ENCODE peak calls at places on chromosomes 11 and 22, in four cellular contexts. W is K562, N is GM12878, A is HepG2. U is an unnamed sample.

GRCh38 chr11:17642370-17642769 is 77.0 kb upstream of the MYOD1 start:
- DNase-seq in A (no peak), W (no peak), N (no peak), U (peak; percentile 11)

GRCh38 chr11:126210871-126211235 is 597 bp downstream of the RPUSD4 start:
- DNase-seq in N (no peak), A (no peak), W (no peak), U (peak; percentile 24)

GRCh38 chr11:45530111-45530510 is 135.3 kb downstream of the CHST1 start:
- DNase-seq in N (no peak), W (no peak), A (no peak), U (no peak)

GRCh38 chr22:39666495-39666894 is 95.9 kb downstream of the CACNA1I start:
- DNase-seq in N (no peak), W (no peak), A (no peak), U (no peak)

GRCh38 chr11:64100345-64100744 is 64.6 kb downstream of the FLRT1 start:
- DNase-seq in N (no peak), W (peak; percentile 67), A (no peak), U (no peak)

GRCh38 chr11:6481924-6482275 is 599 bp downstream of the TIMM10B start:
- DNase-seq in W (no peak), A (no peak), N (no peak), U (no peak)

GRCh38 chr11:63769044-63769718 is 606 bp upstream of the ZFTA start:
- DNase-seq in N (no peak), W (peak; percentile 87), A (no peak), U (peak; percentile 83)

GRCh38 chr11:14974723-14975587 is 2.8 kb upstream of the CALCA start:
- DNase-seq in N (no peak), W (peak; percentile 41), A (peak; percentile 16), U (peak; percentile 65)

GRCh38 chr11:104764718-104765045 is 133.6 kb downstream of the CASP12 start:
- DNase-seq in A (no peak), W (no peak), N (no peak), U (no peak)
- TF ChIP-seq NFIC in A (no peak), W (no peak), N (no peak), U (no peak)

GRCh38 chr22:46985507-46985882 is 223.0 kb downstream of the TBC1D22A start:
- DNase-seq in A (no peak), W (no peak), N (no peak), U (no peak)
- TF ChIP-seq NFIC in A (no peak), W (no peak), N (no peak), U (no peak)

GRCh38 chr11:4022669-4023068 is 71.9 kb upstream of the RRM1 start:
- DNase-seq in A (no peak), N (no peak), W (no peak), U (no peak)
- TF ChIP-seq NFIC in A (no peak), N (no peak), W (no peak), U (no peak)

DNA sequence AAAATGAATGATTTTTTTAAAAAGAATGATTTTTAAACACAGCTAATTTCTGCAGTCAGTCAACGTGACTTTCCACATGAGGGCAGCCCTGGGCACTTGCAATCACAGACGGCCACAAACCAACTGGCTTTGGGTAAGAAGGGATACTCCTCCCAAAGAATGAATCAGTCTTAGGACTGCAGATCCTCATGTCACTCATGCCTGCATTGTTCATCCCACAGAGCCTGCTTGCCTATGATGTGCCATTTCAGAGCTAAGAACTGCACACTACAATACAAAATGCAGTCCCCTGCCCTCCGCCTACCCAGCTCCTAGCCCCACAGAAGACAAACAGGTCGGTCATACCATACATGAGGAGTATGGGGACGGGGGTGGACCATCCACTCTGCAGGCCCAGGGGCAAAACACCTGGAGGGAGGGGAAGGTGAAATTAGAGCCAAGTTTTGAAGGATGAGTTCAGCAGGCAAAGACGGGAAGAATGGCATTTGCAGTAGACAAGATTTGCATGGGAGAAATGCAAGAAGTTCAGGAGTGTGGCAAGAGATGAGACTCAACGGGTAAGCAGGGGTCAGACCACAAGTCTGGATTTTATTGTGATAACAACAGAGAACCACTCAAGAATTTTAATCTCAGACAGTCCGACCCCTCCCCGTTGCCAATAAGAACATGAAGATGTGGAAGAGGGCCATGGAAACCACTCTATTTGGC is 24.7 kb downstream of the PACSIN2 start:
- DNase-seq in W (no peak), N (no peak), A (peak; percentile 45), U (no peak)
- TF ChIP-seq NFIC in W (no peak), N (no peak), A (no peak), U (no peak)

DNA sequence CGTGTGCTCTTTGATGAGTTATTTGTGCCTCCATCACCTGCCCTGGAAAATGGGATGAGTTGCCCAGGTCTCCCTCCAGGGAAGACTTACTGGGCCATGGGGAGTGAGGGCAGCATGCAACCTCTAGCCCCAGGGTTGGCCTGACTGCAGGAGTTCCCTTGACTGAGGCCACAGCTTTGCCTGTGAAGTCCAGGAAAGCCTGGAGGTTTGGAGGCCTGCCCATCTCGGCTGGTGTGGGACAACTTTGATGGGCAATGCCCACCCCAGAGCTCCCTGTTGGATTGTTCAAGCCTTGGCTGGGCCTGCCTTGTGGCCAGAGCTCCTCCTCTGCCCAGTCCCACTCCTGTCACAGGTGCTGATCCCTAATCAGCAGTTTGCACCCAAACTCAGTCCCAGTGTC is 266.1 kb upstream of the B3GAT1 start:
- DNase-seq in N (no peak), A (no peak), W (no peak), U (no peak)
- TF ChIP-seq NFIC in N (no peak), A (no peak), W (no peak), U (no peak)